ENCODE peak calls at places on chromosomes 4 and X, in nine cellular contexts. R, I, E, N, Q, A, K, T and D are unnamed samples. For H3K4me1, the result is how much of the 10 kb centered on the place peaks cover.

GRCh38 chrX:137031517-137032377 is 2.0 kb downstream of the GPR101 start:
- DNase-seq in R (peak), E (no peak), K (peak), N (no peak), I (no peak), Q (peak), T (peak), A (peak), D (no peak)

GRCh38 chrX:153351981-153352380 is 18.0 kb downstream of the ZNF275 start:
- DNase-seq in A (no peak), E (no peak), T (no peak), N (no peak), R (no peak), Q (no peak), I (no peak), K (peak), D (no peak)

GRCh38 chrX:63513825-63514574 is 162.9 kb upstream of the SPIN4 start:
- DNase-seq in T (peak), R (no peak), A (no peak), I (no peak), E (no peak), K (no peak), N (no peak), Q (no peak), D (no peak)

GRCh38 chr4:53019485-53020382 is 157.6 kb downstream of the RASL11B start:
- DNase-seq in N (no peak), I (no peak), A (no peak), T (peak), Q (no peak), E (no peak), R (peak), K (no peak), D (no peak)

GRCh38 chr4:66736593-66736992 is 808.7 kb downstream of the CENPC start:
- DNase-seq in R (no peak), A (no peak), T (peak), I (no peak), N (no peak), Q (peak), K (no peak), E (no peak), D (no peak)

GRCh38 chr4:33080262-33080661 is 2360.1 kb downstream of the PCDH7 start:
- DNase-seq in K (no peak), T (no peak), Q (peak), I (no peak), N (no peak), E (no peak), R (peak), A (no peak), D (no peak)

GRCh38 chrX:19172741-19173140 is 50.5 kb upstream of the ADGRG2 start:
- DNase-seq in A (no peak), N (no peak), E (no peak), R (no peak), K (no peak), T (no peak), Q (no peak), I (no peak), D (no peak)

GRCh38 chr4:176883681-176884418 is 91.1 kb upstream of the VEGFC start:
- DNase-seq in N (no peak), Q (no peak), I (no peak), R (no peak), K (no peak), E (no peak), T (peak), A (no peak), D (no peak)

GRCh38 chrX:33211356-33212254 is at the start of gene DMD:
- DNase-seq in E (peak), I (no peak), T (peak), Q (peak), R (no peak), A (no peak), N (peak), K (peak), D (peak)

GRCh38 chr4:4383085-4383484 is 3.8 kb upstream of the NSG1 start:
- DNase-seq in R (no peak), T (no peak), Q (no peak), N (peak), A (no peak), E (no peak), K (no peak), I (no peak), D (no peak)

GRCh38 chrX:7062276-7062675 is 85.2 kb upstream of the STS start:
- DNase-seq in I (no peak), T (no peak), A (no peak), K (no peak), E (no peak), R (no peak), Q (no peak), N (no peak), D (no peak)

GRCh38 chrX:45757272-45757671 is 556.6 kb upstream of the DIPK2B start:
- DNase-seq in Q (no peak), R (no peak), T (no peak), K (no peak), A (no peak), I (no peak), N (no peak), E (no peak), D (no peak)

GRCh38 chr4:85126991-85127591 is 160.6 kb upstream of the WDFY3 start:
- DNase-seq in R (no peak), T (no peak), K (no peak), N (no peak), E (no peak), Q (no peak), A (no peak), I (no peak), D (no peak)

DNA sequence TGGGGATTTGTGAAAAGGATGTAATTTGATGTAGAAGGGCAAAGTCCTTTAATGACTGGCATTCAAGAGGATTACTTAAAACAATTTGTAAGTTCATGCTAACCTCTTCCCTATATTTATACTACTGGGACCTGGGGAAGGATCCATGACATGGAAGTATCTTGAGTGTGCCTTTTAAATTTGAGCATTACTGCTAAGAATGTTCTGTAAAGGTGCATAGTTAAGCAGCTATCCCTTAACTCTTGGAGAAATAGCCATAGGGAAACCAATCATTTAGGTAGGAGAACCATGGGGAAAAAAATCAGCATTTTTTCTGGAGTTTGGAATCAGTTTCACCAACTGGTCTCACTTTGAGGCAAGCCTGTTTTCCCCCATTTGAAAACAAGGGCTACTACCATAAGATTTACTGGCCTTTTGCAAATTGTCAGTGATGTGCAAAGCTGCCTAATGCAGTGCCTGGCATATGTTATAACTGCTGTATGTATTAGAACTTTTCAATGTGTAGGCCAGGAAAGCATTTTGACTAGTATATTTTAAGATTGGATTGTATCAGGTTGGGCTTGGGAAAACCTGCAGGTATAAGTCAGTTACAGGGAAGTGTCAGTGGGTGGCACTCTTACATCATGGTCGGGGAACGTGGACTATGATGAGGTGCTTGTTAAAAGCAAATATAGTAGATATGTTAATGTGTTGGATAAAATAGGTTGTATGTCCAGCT is 72.1 kb downstream of the PRSS12 start:
- DNase-seq in T (peak), R (peak), N (no peak), Q (peak), K (peak), I (no peak), A (peak), E (peak), D (no peak)
- H3K27ac ChIP-seq in T (peak), R (no peak), N (peak), Q (no peak), K (peak), I (no peak), A (no peak), E (no peak), D (no peak)

DNA sequence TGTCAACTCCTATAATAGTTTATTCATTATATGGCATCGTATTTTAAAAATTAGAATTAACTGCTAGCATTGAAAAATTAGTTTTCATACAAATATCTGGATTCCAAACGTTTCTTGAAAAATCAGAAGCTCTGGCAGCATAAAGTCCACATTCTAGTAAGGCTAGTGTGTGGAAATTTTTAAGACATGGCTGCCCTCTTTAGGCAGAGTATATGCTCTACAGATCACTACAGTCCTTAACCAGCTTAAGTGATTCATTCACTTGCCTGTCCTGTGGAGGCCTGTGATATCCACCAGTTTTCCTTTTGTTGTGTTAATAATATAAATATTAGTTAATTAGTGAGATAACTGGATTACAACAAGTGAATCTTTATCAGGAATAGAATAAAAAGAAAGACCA is 287.2 kb downstream of the OPHN1 start:
- DNase-seq in T (peak), I (no peak), A (no peak), Q (peak), N (no peak), R (no peak), E (no peak), K (no peak), D (no peak)
- TF ChIP-seq CTCF in T (peak), I (no peak), A (no peak), Q (peak), N (no peak), R (peak), E (peak), K (peak), D (peak)

GRCh38 chr4:170667814-170668213 is 578.1 kb upstream of the AADAT start:
- DNase-seq in E (no peak), I (no peak), A (no peak), K (no peak), Q (no peak), N (no peak), R (no peak), T (no peak), D (no peak)
- H3K4me1 ChIP-seq in E (under half), I (under half), A (under half), K (under half), Q (under half), N (under half), R (under half), T (under half), D (under half)

GRCh38 chr4:172986114-172986513 is 182.5 kb upstream of the GALNT7 start:
- DNase-seq in R (no peak), T (peak), I (no peak), Q (no peak), A (no peak), K (no peak), E (no peak), N (no peak), D (no peak)
- H3K27ac ChIP-seq in R (no peak), T (peak), I (no peak), Q (no peak), A (no peak), K (peak), E (no peak), N (no peak), D (no peak)

GRCh38 chr4:54539500-54540029 is 118.2 kb upstream of the KIT start:
- DNase-seq in R (peak), N (no peak), Q (peak), A (no peak), I (peak), T (no peak), K (peak), E (no peak), D (peak)
- TF ChIP-seq CTCF in R (no peak), N (no peak), Q (peak), A (no peak), I (no peak), T (no peak), K (no peak), E (no peak), D (peak)

DNA sequence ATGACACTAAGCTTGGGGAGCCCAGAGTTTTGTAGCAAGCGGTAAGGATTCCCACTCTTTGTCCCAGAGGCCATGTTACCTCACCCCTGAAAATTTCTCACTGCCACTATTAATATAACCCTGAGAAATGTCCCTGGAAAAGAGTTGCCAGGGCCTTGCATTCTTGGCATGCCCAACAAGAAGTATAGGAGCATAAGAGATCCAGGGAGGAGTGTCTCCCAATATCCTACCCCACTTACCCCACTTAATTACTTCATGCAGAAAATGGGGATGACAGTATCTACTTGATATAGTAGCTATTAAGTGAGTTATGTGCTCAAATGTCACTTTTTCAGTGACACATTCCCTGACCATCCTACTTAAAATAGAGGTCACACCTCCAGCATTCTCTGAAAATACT is 120.5 kb upstream of the C1GALT1C1 start:
- DNase-seq in N (no peak), T (no peak), Q (no peak), E (no peak), R (no peak), K (no peak), A (no peak), I (no peak), D (no peak)
- H3K4me1 ChIP-seq in N (under half), T (under half), Q (under half), E (under half), R (under half), K (under half), A (under half), I (under half), D (under half)

GRCh38 chr4:83011779-83012630 is 1.4 kb upstream of the LIN54 start:
- DNase-seq in Q (no peak), K (peak), A (no peak), R (peak), I (peak), E (peak), N (peak), T (peak), D (no peak)
- H3K27ac ChIP-seq in Q (no peak), K (peak), A (peak), R (peak), I (peak), E (peak), N (peak), T (peak), D (peak)